ENCODE peak calls at places on chromosomes 16 and 17, in four cellular contexts. A is K562, Z is GM12878, Y is HL-60. I is an unnamed sample.

GRCh38 chr17:8555062-8555461 is 75.5 kb downstream of the MYH10 start:
- DNase-seq in Z (no peak), A (no peak), Y (no peak), I (no peak)

GRCh38 chr17:40443196-40443987 is at the start of gene IGFBP4:
- DNase-seq in Y (peak; percentile 51), A (peak; percentile 91), Z (no peak), I (peak; percentile 67)

GRCh38 chr16:27240948-27241531 is 27.5 kb downstream of the NSMCE1 start:
- DNase-seq in Z (no peak), A (no peak), Y (no peak), I (no peak)

GRCh38 chr16:50467943-50468748 is 80.0 kb upstream of the NKD1 start:
- DNase-seq in Y (no peak), A (peak; percentile 83), Z (no peak), I (no peak)

GRCh38 chr17:74770498-74771318 is 5.4 kb downstream of the NAT9 start:
- DNase-seq in A (peak; percentile 54), Y (no peak), Z (no peak), I (peak; percentile 75)

GRCh38 chr16:70738083-70738977 is 52.5 kb upstream of the MTSS2 start:
- DNase-seq in Y (peak; percentile 35), A (peak; percentile 77), Z (no peak), I (no peak)

GRCh38 chr17:66730497-66730923 is 104.4 kb upstream of the CACNG5 start:
- DNase-seq in Z (no peak), A (no peak), Y (no peak), I (no peak)

GRCh38 chr16:14658063-14658462 is 25.3 kb downstream of the BFAR start:
- DNase-seq in Y (no peak), Z (peak; percentile 71), A (no peak), I (peak; percentile 19)

GRCh38 chr17:67801626-67802175 is 23.6 kb upstream of the BPTF start:
- DNase-seq in Z (no peak), Y (no peak), A (peak; percentile 54), I (no peak)

GRCh38 chr17:47802341-47803022 is 19.1 kb downstream of the OSBPL7 start:
- DNase-seq in Z (no peak), A (peak; percentile 61), Y (no peak), I (peak; percentile 68)

GRCh38 chr17:80372922-80373570 is 41.9 kb upstream of the ENDOV start:
- DNase-seq in Y (no peak), A (no peak), Z (no peak), I (no peak)

GRCh38 chr17:16491703-16492612 is at the start of gene LRRC75A:
- DNase-seq in Z (no peak), A (peak; percentile 91), Y (no peak), I (peak; percentile 83)

GRCh38 chr16:14337303-14338191 is 266.4 kb downstream of the MRTFB start:
- DNase-seq in A (no peak), Z (no peak), Y (no peak), I (no peak)

DNA sequence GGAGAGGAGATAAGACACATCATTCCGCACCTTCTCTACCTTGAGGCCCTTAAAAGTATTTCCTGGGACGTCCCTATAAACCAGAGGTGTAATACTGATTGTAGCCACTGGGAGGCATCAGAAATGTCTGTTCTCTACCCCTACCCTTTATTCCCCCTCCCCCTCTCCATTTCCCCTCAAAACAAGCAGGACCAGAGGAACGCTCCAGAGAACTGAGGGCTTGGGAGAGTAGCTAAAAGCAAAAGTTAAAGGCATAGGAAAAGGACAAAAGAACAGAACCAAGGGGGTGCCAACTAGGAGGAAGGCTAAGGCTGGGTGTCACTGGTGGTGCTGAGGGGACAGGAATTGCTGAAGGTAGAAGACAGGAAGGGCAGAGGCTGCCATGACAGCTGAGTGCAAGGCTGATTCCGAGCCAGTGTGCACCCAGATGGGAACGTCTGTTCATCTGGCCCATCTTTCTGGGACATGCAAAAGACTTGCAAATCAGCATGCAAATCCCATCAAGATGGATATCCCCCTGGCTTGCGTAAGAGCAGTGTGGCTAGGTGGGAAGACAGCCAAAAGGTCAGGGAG is 6.7 kb downstream of the CAMTA2 start:
- DNase-seq in A (peak; percentile 66), Y (no peak), Z (no peak), I (peak; percentile 43)
- TF ChIP-seq SPI1 in A (no peak), Y (no peak), Z (no peak), I (no peak)

DNA sequence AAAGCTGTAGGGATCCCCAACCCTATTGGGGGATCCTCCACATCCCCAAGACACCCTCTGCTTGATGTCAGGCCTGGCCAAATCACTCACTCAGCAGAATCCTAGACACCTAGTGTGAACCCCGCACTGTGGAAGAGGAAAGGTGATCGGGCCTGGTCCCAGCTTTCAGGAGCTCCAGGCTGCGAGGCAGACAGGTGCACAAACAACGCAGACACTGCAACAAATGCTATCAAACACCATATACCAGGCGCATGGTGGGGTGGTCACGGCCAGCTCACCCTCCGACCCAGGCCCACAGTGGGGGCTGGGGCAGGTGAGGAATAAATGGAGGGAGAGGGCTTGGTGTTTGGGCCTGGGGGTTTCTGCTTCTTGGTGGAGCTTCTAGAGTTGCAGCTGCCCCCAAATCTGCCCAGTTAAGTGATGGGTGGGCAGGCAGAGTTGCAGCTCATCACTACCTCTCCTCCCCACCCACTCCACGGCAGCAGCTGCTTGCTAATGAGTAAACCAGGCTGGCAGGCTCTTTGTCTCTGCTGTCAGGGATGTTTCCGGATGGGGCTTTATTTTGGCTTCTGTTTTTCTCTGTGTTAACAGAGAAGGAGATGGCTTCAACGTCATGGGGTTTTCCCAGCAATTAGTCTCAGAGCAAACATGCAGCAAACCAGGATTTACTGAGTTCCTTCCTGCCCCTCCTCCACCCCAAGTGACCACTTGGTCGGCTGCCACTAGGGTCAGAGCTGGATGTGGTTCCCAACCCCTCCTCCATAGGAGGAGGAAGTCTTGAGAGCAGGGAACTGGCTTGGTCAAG is 46.6 kb downstream of the PECAM1 start:
- DNase-seq in Z (no peak), A (no peak), Y (no peak), I (no peak)
- TF ChIP-seq SPI1 in Z (peak; percentile 38), A (peak; percentile 24), Y (no peak), I (no peak)

DNA sequence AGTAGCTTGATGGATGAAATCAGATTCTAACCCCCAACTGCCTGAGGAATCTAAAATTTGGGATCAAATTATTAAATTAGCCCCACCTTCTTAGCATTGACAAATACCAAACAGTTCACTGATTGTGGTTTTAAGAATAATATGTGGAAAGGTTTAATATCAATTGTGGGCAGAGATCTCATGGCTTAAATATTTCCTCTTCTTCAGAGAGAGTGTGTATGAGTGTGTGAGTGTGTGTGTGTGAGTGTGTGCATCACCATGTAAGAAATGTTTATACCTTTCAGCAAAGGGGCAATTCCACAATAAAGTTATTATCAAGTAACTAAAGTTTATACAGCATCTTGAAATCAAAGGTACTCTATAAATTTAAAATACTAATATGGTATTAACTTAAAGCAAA is 3.2 kb downstream of the SMURF2 start:
- DNase-seq in Y (no peak), A (no peak), Z (no peak), I (no peak)
- TF ChIP-seq SPI1 in Y (no peak), A (no peak), Z (no peak), I (no peak)

DNA sequence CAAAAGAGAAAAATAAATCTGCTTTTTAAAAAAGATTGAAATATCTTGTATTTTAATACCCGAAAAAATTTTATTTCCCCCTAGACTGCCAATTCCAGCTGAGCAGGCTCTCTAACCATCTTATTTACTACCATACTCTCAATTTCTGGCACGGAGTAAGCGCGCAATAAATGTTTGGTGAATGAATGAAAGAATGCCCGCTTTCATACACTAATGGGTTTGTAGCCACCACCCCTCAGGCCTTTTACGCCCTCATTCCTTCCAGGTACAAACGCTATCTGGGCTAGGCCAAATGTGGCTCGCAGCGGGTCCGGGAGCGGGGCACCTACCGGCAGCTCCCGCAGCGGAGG is 557 bp upstream of the PLD2 start:
- DNase-seq in A (no peak), Z (no peak), Y (no peak), I (no peak)
- TF ChIP-seq SPI1 in A (no peak), Z (no peak), Y (no peak), I (no peak)